ENCODE peak calls at places on chromosomes 16 and 17, in seven cellular contexts. G is SK-N-SH, D is neural crest cell, O is breast epithelium, Q is dorsolateral prefrontal cortex, U is fibroblast of mammary gland, N is omental fat pad. B is an unnamed sample.

GRCh38 chr16:14606102-14606501 is 24.0 kb downstream of the PARN start:
- DNase-seq in G (no peak), D (no peak), O (no peak), Q (no peak), U (no peak), N (no peak), B (no peak)

GRCh38 chr17:47694818-47695663 is 1.1 kb downstream of the TBKBP1 start:
- DNase-seq in G (peak; percentile 84), D (no peak), O (no peak), Q (peak; percentile 76), U (peak; percentile 62), N (peak; percentile 50), B (no peak)

GRCh38 chr16:28606291-28607115 is 3.3 kb downstream of the SULT1A1 start:
- DNase-seq in G (no peak), D (no peak), O (peak; percentile 34), Q (no peak), U (no peak), N (no peak), B (no peak)

GRCh38 chr16:2532494-2533141 is 1.4 kb upstream of the CEMP1 start:
- DNase-seq in G (peak; percentile 71), D (no peak), O (peak; percentile 93), Q (peak; percentile 78), U (peak; percentile 56), N (no peak), B (no peak)

GRCh38 chr17:82970067-82970466 is 109.3 kb upstream of the METRNL start:
- DNase-seq in G (no peak), D (no peak), O (no peak), Q (no peak), U (no peak), N (no peak), B (no peak)

GRCh38 chr17:44926841-44927525 is 11.7 kb upstream of the GFAP start:
- DNase-seq in G (no peak), D (no peak), O (peak; percentile 24), Q (no peak), U (no peak), N (no peak), B (no peak)

GRCh38 chr17:34365340-34365739 is 2.3 kb upstream of the CCL1 start:
- DNase-seq in G (no peak), D (no peak), O (no peak), Q (no peak), U (no peak), N (no peak), B (no peak)

GRCh38 chr16:51268237-51268636 is 117.2 kb upstream of the SALL1 start:
- DNase-seq in G (no peak), D (no peak), O (no peak), Q (peak; percentile 56), U (no peak), N (no peak), B (no peak)

GRCh38 chr17:75563063-75563758 is 24.4 kb upstream of the MYO15B start:
- DNase-seq in G (no peak), D (no peak), O (no peak), Q (no peak), U (no peak), N (no peak), B (no peak)

GRCh38 chr17:69213059-69213813 is 15.4 kb downstream of the ABCA10 start:
- DNase-seq in G (no peak), D (no peak), O (no peak), Q (no peak), U (no peak), N (no peak), B (no peak)
- TF ChIP-seq CTCF in G (no peak), D (no peak), O (no peak), Q (no peak), U (no peak), N (no peak), B (no peak)

GRCh38 chr17:59916446-59916845 is 23.5 kb downstream of the RPS6KB1 start:
- DNase-seq in G (no peak), D (no peak), O (no peak), Q (no peak), U (no peak), N (no peak), B (no peak)

DNA sequence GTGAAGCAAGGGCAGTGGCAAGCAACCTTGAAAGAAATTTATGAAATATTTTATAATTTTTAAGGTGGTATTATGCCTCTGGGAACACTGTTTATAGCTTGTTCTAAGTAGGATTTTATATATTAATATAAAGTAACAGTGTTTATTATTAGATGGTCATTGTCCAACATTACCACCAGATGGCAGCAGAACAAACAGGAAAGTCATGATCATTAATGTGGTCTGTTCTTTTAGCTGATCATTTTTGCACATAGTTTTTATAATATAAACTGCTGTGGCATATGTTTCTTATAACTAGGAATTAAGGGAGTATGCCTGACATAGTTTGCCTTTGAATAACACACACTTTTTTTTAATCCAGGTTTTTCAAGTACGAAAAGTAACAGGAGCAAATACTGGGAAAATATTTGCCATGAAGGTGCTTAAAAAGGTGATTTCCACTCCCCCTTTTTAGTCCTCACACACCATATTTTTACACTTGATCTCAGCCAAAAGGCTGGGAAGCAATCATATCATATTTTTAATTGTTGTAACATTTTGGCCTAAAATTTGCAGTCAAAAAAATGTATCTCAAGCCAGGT is 21.4 kb downstream of the RPS6KB1 start:
- DNase-seq in G (peak; percentile 75), D (no peak), O (no peak), Q (no peak), U (peak; percentile 66), N (no peak), B (no peak)
- TF ChIP-seq CTCF in G (peak; percentile 84), D (peak; percentile 84), O (peak; percentile 51), Q (peak; percentile 73), U (peak; percentile 55), N (no peak), B (peak; percentile 88)

DNA sequence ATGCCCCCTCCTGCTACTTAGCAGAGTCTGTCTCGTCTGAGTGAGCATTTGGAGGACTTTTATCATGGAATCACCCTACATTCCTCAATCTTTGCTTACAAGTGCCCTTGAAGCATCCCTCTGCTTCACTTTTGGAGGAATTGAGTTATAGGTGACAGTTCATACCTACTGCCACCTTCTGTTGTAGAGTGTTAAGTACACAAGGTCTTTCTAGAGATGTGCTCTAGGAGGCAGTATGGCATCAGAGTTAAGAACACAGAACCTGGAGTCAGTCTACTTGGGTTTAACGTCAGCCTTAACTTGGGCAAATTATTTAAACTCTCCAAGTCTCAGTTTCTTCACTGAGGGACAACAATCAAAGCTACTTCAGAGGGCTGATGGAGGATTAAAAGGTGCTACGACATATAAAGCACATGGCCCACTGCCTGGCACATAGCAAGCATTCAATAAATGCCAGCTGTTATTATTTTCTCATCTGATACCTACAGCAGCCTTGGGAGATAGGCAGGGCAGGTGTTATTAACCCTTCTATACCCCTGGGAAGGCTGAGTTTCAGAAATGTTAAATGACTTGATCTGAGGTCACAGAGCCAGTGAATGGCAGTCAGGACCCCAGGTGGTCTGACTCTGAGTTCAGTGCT is 62.2 kb downstream of the UTP18 start:
- DNase-seq in G (peak; percentile 52), D (no peak), O (no peak), Q (no peak), U (peak; percentile 22), N (no peak), B (no peak)
- TF ChIP-seq CTCF in G (peak; percentile 51), D (peak; percentile 51), O (no peak), Q (peak; percentile 77), U (peak; percentile 43), N (no peak), B (peak; percentile 55)

GRCh38 chr16:4362476-4363250 is 9.0 kb upstream of the VASN start:
- DNase-seq in G (no peak), D (no peak), O (no peak), Q (no peak), U (no peak), N (no peak), B (no peak)
- TF ChIP-seq CTCF in G (no peak), D (no peak), O (no peak), Q (no peak), U (no peak), N (no peak), B (no peak)